ENCODE peak calls at places on chromosomes 2 and 18, in eight cellular contexts. B, N, V, C, R, X, W and O are unnamed samples.

GRCh38 chr2:10982931-10983701 is 71.4 kb downstream of the KCNF1 start:
- DNase-seq in B (no peak), W (no peak), N (no peak), C (no peak), X (no peak), V (no peak), R (no peak), O (no peak)

GRCh38 chr2:197647961-197648690 is 27.3 kb downstream of the RFTN2 start:
- DNase-seq in X (no peak), V (no peak), B (peak), N (no peak), C (no peak), R (no peak), W (no peak), O (no peak)

GRCh38 chr18:63028380-63028779 is 291.2 kb downstream of the BCL2 start:
- DNase-seq in R (no peak), B (no peak), N (no peak), W (no peak), V (no peak), C (no peak), X (no peak), O (no peak)

GRCh38 chr2:120118018-120118417 is 105.1 kb downstream of the EPB41L5 start:
- DNase-seq in X (no peak), B (no peak), N (no peak), W (no peak), V (no peak), R (no peak), C (no peak), O (no peak)

GRCh38 chr2:29063646-29064372 is 10.5 kb downstream of the PCARE start:
- DNase-seq in W (no peak), X (no peak), R (no peak), N (no peak), V (no peak), B (peak), C (no peak), O (peak)

GRCh38 chr2:173231465-173231864 is 123.2 kb upstream of the CDCA7 start:
- DNase-seq in X (no peak), B (no peak), W (no peak), R (no peak), C (no peak), N (no peak), V (no peak), O (no peak)

GRCh38 chr2:95159690-95160449 is at the start of gene ZNF514:
- DNase-seq in R (peak), V (peak), W (peak), C (peak), B (peak), N (peak), X (peak), O (peak)

GRCh38 chr2:1082456-1083205 is 132.0 kb downstream of the SNTG2 start:
- DNase-seq in R (no peak), X (no peak), W (no peak), V (no peak), B (no peak), N (no peak), C (no peak), O (no peak)

GRCh38 chr2:224466315-224466714 is 64.4 kb upstream of the FAM124B start:
- DNase-seq in X (no peak), V (no peak), W (no peak), C (no peak), N (no peak), R (no peak), B (no peak), O (no peak)